ENCODE peak calls at places on chromosomes 16 and 17, in seven cellular contexts. M is A172; Z is B cell; J is activated CD4-positive, alpha-beta T cell treated with anti-CD3 and anti-CD28 coated beads, Interleukin-2, amount 50 U/mL, for 1 hour; S is HCEC 1CT; U is islet precursor cell; G is NCI-H1417. T is an unnamed sample.

GRCh38 chr17:50767030-50767429 is 288 bp downstream of the ANKRD40CL start:
- DNase-seq in U (no peak), S (no peak), Z (no peak), J (no peak), M (no peak), G (no peak), T (no peak)

GRCh38 chr17:39981207-39982068 is 831 bp downstream of the PSMD3 start:
- DNase-seq in Z (no peak), G (no peak), S (no peak), J (no peak), U (no peak), M (no peak), T (no peak)

GRCh38 chr17:72710185-72710584 is 382.3 kb downstream of the SLC39A11 start:
- DNase-seq in J (no peak), G (no peak), Z (no peak), S (no peak), M (no peak), U (no peak), T (no peak)

GRCh38 chr16:3949946-3950342 is 69.4 kb upstream of the CREBBP start:
- DNase-seq in M (no peak), U (no peak), J (no peak), S (no peak), Z (no peak), G (no peak), T (no peak)

GRCh38 chr17:18961634-18962493 is 9.9 kb downstream of the SLC5A10 start:
- DNase-seq in U (peak; percentile 78), Z (no peak), S (no peak), M (peak; percentile 83), G (no peak), J (no peak), T (peak; percentile 74)

GRCh38 chr17:68145088-68145487 is 102.8 kb upstream of the AMZ2 start:
- DNase-seq in M (no peak), J (no peak), U (no peak), Z (no peak), S (no peak), G (no peak), T (no peak)

GRCh38 chr16:50797456-50797855 is 55.6 kb downstream of the CYLD start:
- DNase-seq in J (no peak), S (peak; percentile 53), M (no peak), U (no peak), G (no peak), Z (no peak), T (no peak)

GRCh38 chr16:49278944-49279725 is 2.5 kb downstream of the CBLN1 start:
- DNase-seq in J (no peak), M (no peak), G (no peak), S (no peak), Z (no peak), U (no peak), T (no peak)

GRCh38 chr17:49698005-49698404 is 9.8 kb downstream of the SLC35B1 start:
- DNase-seq in G (no peak), S (no peak), U (no peak), J (no peak), Z (no peak), M (no peak), T (no peak)

GRCh38 chr16:3099732-3100499 is 822 bp upstream of the ZSCAN10 start:
- DNase-seq in U (peak; percentile 98), M (peak; percentile 66), S (peak; percentile 91), J (peak; percentile 88), Z (peak; percentile 83), G (peak; percentile 98), T (peak; percentile 98)

GRCh38 chr16:50096791-50097190 is 31.0 kb downstream of the HEATR3 start:
- DNase-seq in S (peak; percentile 84), Z (no peak), U (no peak), G (no peak), J (no peak), M (peak; percentile 76), T (no peak)

GRCh38 chr16:57643166-57643813 is 14.9 kb downstream of the ADGRG1 start:
- DNase-seq in U (no peak), G (no peak), Z (no peak), J (no peak), M (peak; percentile 94), S (no peak), T (no peak)

GRCh38 chr16:81745704-81746558 is 33.2 kb upstream of the PLCG2 start:
- DNase-seq in G (peak; percentile 29), Z (peak; percentile 81), U (peak; percentile 70), J (peak; percentile 68), S (peak; percentile 42), M (peak; percentile 48), T (peak; percentile 84)

GRCh38 chr17:31140127-31140526 is 45.4 kb downstream of the NF1 start:
- DNase-seq in J (no peak), M (no peak), U (no peak), S (no peak), G (no peak), Z (no peak), T (no peak)

GRCh38 chr17:40098846-40099626 is 1.4 kb downstream of the NR1D1 start:
- DNase-seq in M (peak; percentile 99), S (peak; percentile 99), J (peak; percentile 99), G (peak; percentile 94), U (peak; percentile 95), Z (peak; percentile 98), T (peak; percentile 94)

GRCh38 chr17:81035389-81036127 is 607 bp downstream of the BAIAP2 start:
- DNase-seq in G (peak; percentile 37), S (no peak), M (no peak), U (peak; percentile 75), Z (no peak), J (no peak), T (no peak)

GRCh38 chr17:38673714-38674012 is 1.1 kb downstream of the EPOP start:
- DNase-seq in G (no peak), U (peak; percentile 78), Z (no peak), J (no peak), M (no peak), S (no peak), T (no peak)

GRCh38 chr17:79991924-79992656 is 43.6 kb downstream of the TBC1D16 start:
- DNase-seq in Z (no peak), M (no peak), G (no peak), S (no peak), U (peak; percentile 71), J (no peak), T (no peak)

GRCh38 chr16:10218490-10219206 is 36.4 kb upstream of the GRIN2A start:
- DNase-seq in J (no peak), S (no peak), U (no peak), G (no peak), M (no peak), Z (no peak), T (no peak)

GRCh38 chr17:4786516-4786915 is 352 bp upstream of the VMO1 start:
- DNase-seq in M (no peak), S (no peak), Z (no peak), J (no peak), G (no peak), U (no peak), T (no peak)

GRCh38 chr17:700504-701094 is 14.0 kb downstream of the VPS53 start:
- DNase-seq in J (no peak), U (no peak), G (peak; percentile 2), M (no peak), Z (no peak), S (peak; percentile 49), T (peak; percentile 74)

GRCh38 chr16:3690991-3691720 is 26.2 kb downstream of the TRAP1 start:
- DNase-seq in Z (no peak), M (peak; percentile 4), J (no peak), S (no peak), G (no peak), U (no peak), T (no peak)

GRCh38 chr16:67431077-67431804 is at the start of gene HSD11B2:
- DNase-seq in J (no peak), G (peak; percentile 59), S (peak; percentile 36), U (peak; percentile 85), Z (no peak), M (no peak), T (no peak)

GRCh38 chr16:29662729-29663019 is 373 bp upstream of the SPN start:
- DNase-seq in U (no peak), Z (no peak), G (no peak), S (no peak), J (no peak), M (no peak), T (peak; percentile 75)

GRCh38 chr17:45783593-45784292 is 377 bp upstream of the CRHR1 start:
- DNase-seq in G (peak; percentile 9), J (no peak), S (no peak), M (no peak), Z (no peak), U (peak; percentile 79), T (no peak)

GRCh38 chr17:880074-880870 is 98.1 kb downstream of the MRM3 start:
- DNase-seq in M (peak; percentile 19), J (no peak), Z (no peak), G (no peak), U (no peak), S (no peak), T (no peak)

GRCh38 chr17:8857919-8858318 is 9.6 kb downstream of the PIK3R6 start:
- DNase-seq in S (no peak), G (no peak), Z (peak; percentile 83), J (no peak), U (peak; percentile 68), M (peak; percentile 74), T (peak; percentile 54)

GRCh38 chr17:61996916-61997605 is 68.0 kb downstream of the MED13 start:
- DNase-seq in M (no peak), Z (no peak), U (no peak), G (no peak), J (no peak), S (no peak), T (no peak)

T was measured in GM10248.